ENCODE peak calls at places on chromosome 20, in four cellular contexts. J is A549, X is psoas muscle, W is Peyer's patch. R is an unnamed sample.
A peak's percentile ranks its signal among the peaks of the same experiment; 100 is the strongest.

GRCh38 chr20:45445805-45446562 is 23.6 kb upstream of the WFDC2 start:
- DNase-seq in W (peak; percentile 76), J (peak; percentile 82), X (no peak), R (no peak)

GRCh38 chr20:19947611-19948264 is 69.4 kb upstream of the NAA20 start:
- DNase-seq in X (no peak), W (no peak), J (no peak), R (peak; percentile 65)

GRCh38 chr20:18632196-18632789 is 44.4 kb downstream of the DTD1 start:
- DNase-seq in W (peak; percentile 75), X (peak; percentile 59), J (peak; percentile 63), R (peak; percentile 38)

GRCh38 chr20:43744121-43744520 is 17.3 kb upstream of the GTSF1L start:
- DNase-seq in J (no peak), W (no peak), X (no peak), R (no peak)

GRCh38 chr20:35572838-35573237 is 31.0 kb downstream of the ERGIC3 start:
- DNase-seq in W (no peak), X (no peak), J (no peak), R (no peak)

GRCh38 chr20:8721098-8721497 is 347.8 kb upstream of the PLCB4 start:
- DNase-seq in X (peak; percentile 19), W (peak; percentile 65), J (peak; percentile 13), R (peak; percentile 52)

GRCh38 chr20:49685161-49685601 is 28.5 kb downstream of the B4GALT5 start:
- DNase-seq in W (no peak), J (no peak), X (no peak), R (no peak)

GRCh38 chr20:19633985-19634384 is 124.1 kb upstream of the RIN2 start:
- DNase-seq in J (no peak), W (no peak), X (no peak), R (no peak)

GRCh38 chr20:51542033-51542893 is at the start of gene NFATC2:
- DNase-seq in W (peak; percentile 81), J (no peak), X (peak; percentile 47), R (no peak)

GRCh38 chr20:61163027-61163426 is 89.0 kb upstream of the CDH4 start:
- DNase-seq in J (no peak), X (no peak), W (no peak), R (no peak)

GRCh38 chr20:19738936-19739335 is 19.1 kb upstream of the RIN2 start:
- DNase-seq in J (no peak), W (no peak), X (no peak), R (no peak)

GRCh38 chr20:63783970-63784369 is 44.4 kb downstream of the SLC2A4RG start:
- DNase-seq in X (no peak), W (no peak), J (no peak), R (no peak)

GRCh38 chr20:42024653-42025052 is 406.5 kb upstream of the CHD6 start:
- DNase-seq in J (no peak), X (no peak), W (no peak), R (no peak)

GRCh38 chr20:19975436-19975799 is 41.7 kb upstream of the NAA20 start:
- DNase-seq in W (no peak), J (peak; percentile 59), X (no peak), R (no peak)

GRCh38 chr20:5195655-5196054 is 68.8 kb downstream of the CDS2 start:
- DNase-seq in J (no peak), W (no peak), X (no peak), R (no peak)

GRCh38 chr20:3163099-3164042 is 3.7 kb upstream of the FASTKD5 start:
- DNase-seq in W (no peak), J (no peak), X (no peak), R (no peak)

GRCh38 chr20:59151820-59152219 is 11.8 kb upstream of the ZNF831 start:
- DNase-seq in W (no peak), J (no peak), X (no peak), R (no peak)

GRCh38 chr20:43680976-43681375 is 14.1 kb downstream of the MYBL2 start:
- DNase-seq in W (no peak), X (no peak), J (no peak), R (no peak)

GRCh38 chr20:63163596-63164560 is 52.1 kb downstream of the YTHDF1 start:
- DNase-seq in J (no peak), X (no peak), W (no peak), R (no peak)

GRCh38 chr20:63394069-63394468 is 32.9 kb upstream of the CHRNA4 start:
- DNase-seq in X (no peak), W (no peak), J (no peak), R (no peak)

GRCh38 chr20:64108731-64109389 is 1.5 kb upstream of the NPBWR2 start:
- DNase-seq in W (peak; percentile 32), X (no peak), J (no peak), R (no peak)

GRCh38 chr20:21714297-21715192 is 9.1 kb downstream of the PAX1 start:
- DNase-seq in X (no peak), J (no peak), W (no peak), R (no peak)

GRCh38 chr20:47735412-47736400 is 49.6 kb downstream of the SULF2 start:
- DNase-seq in W (peak; percentile 53), J (no peak), X (peak; percentile 36), R (no peak)

GRCh38 chr20:12012241-12013222 is 94.8 kb downstream of the BTBD3 start:
- DNase-seq in X (no peak), J (peak; percentile 61), W (peak; percentile 57), R (no peak)

GRCh38 chr20:11987526-11987925 is 69.8 kb downstream of the BTBD3 start:
- DNase-seq in J (no peak), W (no peak), X (no peak), R (no peak)

GRCh38 chr20:57473246-57474042 is 51.5 kb downstream of the CTCFL start:
- DNase-seq in W (peak; percentile 66), X (no peak), J (no peak), R (no peak)

GRCh38 chr20:45495438-45495985 is 19.9 kb downstream of the SPINT3 start:
- DNase-seq in W (no peak), X (no peak), J (no peak), R (no peak)

GRCh38 chr20:49538950-49539349 is 29.0 kb downstream of the PTGIS start:
- DNase-seq in J (no peak), X (no peak), W (no peak), R (no peak)

GRCh38 chr20:58483051-58483450 is 32.1 kb downstream of the APCDD1L start:
- DNase-seq in W (no peak), X (no peak), J (no peak), R (no peak)

GRCh38 chr20:18702736-18703135 is 110.8 kb upstream of the SCP2D1 start:
- DNase-seq in J (no peak), X (peak; percentile 37), W (no peak), R (no peak)

GRCh38 chr20:4608861-4609260 is 112.8 kb upstream of the PRND start:
- DNase-seq in J (no peak), X (no peak), W (no peak), R (no peak)

GRCh38 chr20:61694666-61695065 is 371.0 kb downstream of the TAF4 start:
- DNase-seq in X (no peak), J (no peak), W (no peak), R (no peak)

DNA sequence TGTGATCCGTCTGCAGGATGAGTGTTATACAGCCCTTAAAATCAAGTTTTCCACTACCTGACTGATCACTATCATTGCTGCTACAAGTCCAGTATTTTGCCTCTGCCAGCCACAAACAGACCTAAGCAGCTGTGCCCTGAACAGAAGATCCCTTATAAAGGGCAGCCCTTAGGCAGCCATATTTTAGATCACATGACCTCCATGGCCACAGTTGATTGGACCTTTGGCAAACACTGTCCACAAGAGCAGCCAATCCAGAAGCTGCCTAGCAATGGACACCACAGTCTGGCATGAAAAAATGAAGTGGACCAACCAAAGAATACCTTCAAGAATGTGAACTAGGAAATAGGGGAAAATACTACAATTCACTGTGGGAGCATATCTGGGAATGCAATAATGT is 50.8 kb downstream of the MC3R start:
- DNase-seq in X (no peak), W (no peak), J (no peak), R (no peak)
- H3K9me3 ChIP-seq in X (no peaks in the 10 kb centered on the region), W (no peaks in the 10 kb centered on the region), J (peaks cover 3% of the 10 kb centered on the region), R (no peaks in the 10 kb centered on the region)

GRCh38 chr20:25160457-25160856 is 35.1 kb upstream of the ENTPD6 start:
- DNase-seq in J (no peak), X (no peak), W (no peak), R (no peak)

GRCh38 chr20:25160897-25161296 is 34.6 kb upstream of the ENTPD6 start:
- DNase-seq in J (no peak), X (no peak), W (no peak), R (no peak)

GRCh38 chr20:25165128-25165527 is 30.4 kb upstream of the ENTPD6 start:
- DNase-seq in X (no peak), W (no peak), J (no peak), R (no peak)
- H3K9me3 ChIP-seq in X (no peaks in the 10 kb centered on the region), W (no peaks in the 10 kb centered on the region), J (no peaks in the 10 kb centered on the region), R (peaks cover 4% of the 10 kb centered on the region)

GRCh38 chr20:55581519-55581918 is 423.8 kb downstream of the CBLN4 start:
- DNase-seq in X (no peak), J (no peak), W (no peak), R (no peak)
- H3K9me3 ChIP-seq in X (no peaks in the 10 kb centered on the region), J (no peaks in the 10 kb centered on the region), W (no peaks in the 10 kb centered on the region), R (peaks cover 14% of the 10 kb centered on the region)

DNA sequence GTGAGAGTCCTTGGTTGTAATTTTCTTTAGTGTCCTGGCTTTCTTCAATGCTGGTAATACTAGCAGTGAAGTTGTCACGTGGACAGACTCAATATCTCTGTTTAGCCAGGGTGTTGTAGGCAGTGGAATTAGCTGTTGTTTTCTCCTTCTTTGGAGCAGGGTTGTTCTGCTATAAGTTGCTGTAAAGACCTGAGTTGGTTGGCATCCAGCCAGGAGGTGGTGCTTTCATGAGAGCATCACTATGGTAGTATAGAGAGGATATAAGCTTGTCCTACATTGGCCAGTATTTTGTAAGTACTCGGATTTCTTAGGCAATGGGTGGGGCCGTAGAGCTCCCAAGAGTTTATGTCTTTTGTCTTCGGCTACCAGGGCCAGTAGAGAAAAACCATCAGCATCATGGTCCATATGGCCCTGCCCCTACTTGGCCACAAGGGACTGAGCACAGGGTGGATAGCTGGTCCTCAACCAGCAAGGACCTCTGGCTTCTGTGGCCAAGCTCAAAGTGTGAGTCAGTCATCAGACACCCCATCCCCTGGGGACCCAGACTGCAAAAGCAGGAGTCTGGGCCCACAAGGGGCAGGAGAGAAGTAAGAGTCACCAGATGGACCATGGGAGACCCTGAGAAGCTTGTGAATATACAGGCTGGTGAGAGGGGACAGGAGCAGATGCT is 127.9 kb upstream of the NXT1 start:
- DNase-seq in J (no peak), X (no peak), W (no peak), R (no peak)
- H3K9me3 ChIP-seq in J (peaks cover 25% of the 10 kb centered on the region), X (peaks cover 19% of the 10 kb centered on the region), W (no peaks in the 10 kb centered on the region), R (no peaks in the 10 kb centered on the region)

GRCh38 chr20:22775671-22776139 is 191.3 kb upstream of the FOXA2 start:
- DNase-seq in X (no peak), J (peak; percentile 86), W (no peak), R (peak; percentile 67)

GRCh38 chr20:22776369-22776768 is 192.0 kb upstream of the FOXA2 start:
- DNase-seq in W (no peak), X (no peak), J (no peak), R (no peak)

GRCh38 chr20:22771706-22772105 is 187.3 kb upstream of the FOXA2 start:
- DNase-seq in X (no peak), W (no peak), J (no peak), R (no peak)

GRCh38 chr20:22773326-22773725 is 189.0 kb upstream of the FOXA2 start:
- DNase-seq in X (no peak), J (no peak), W (no peak), R (no peak)

GRCh38 chr20:22775256-22775655 is 190.9 kb upstream of the FOXA2 start:
- DNase-seq in X (no peak), W (no peak), J (peak; percentile 35), R (no peak)
- H3K9me3 ChIP-seq in X (no peaks in the 10 kb centered on the region), W (no peaks in the 10 kb centered on the region), J (peaks cover 34% of the 10 kb centered on the region), R (peaks cover 7% of the 10 kb centered on the region)

R was measured in SJSA1.